ENCODE peak calls at places on chromosome 9, in five cellular contexts. One of them, this sample, is unnamed.

GRCh38 chr9:89149726-89150125 is 28.9 kb downstream of the SHC3 start:
- DNase-seq in right lobe of liver: no peak
- DNase-seq in transverse colon: no peak
- DNase-seq in IMR-90: peak
- DNase-seq in ovary: no peak
- DNase-seq in this sample: no peak

GRCh38 chr9:109975574-109976327 is 195.8 kb downstream of the PALM2AKAP2 start:
- DNase-seq in right lobe of liver: no peak
- DNase-seq in transverse colon: no peak
- DNase-seq in IMR-90: peak
- DNase-seq in ovary: no peak
- DNase-seq in this sample: no peak

GRCh38 chr9:109769250-109769649 is 10.7 kb upstream of the PALM2AKAP2 start:
- DNase-seq in ovary: no peak
- DNase-seq in right lobe of liver: no peak
- DNase-seq in transverse colon: no peak
- DNase-seq in IMR-90: no peak
- DNase-seq in this sample: no peak

GRCh38 chr9:94156549-94157407 is 72.5 kb downstream of the PTPDC1 start:
- DNase-seq in transverse colon: peak
- DNase-seq in right lobe of liver: peak
- DNase-seq in ovary: peak
- DNase-seq in IMR-90: peak
- DNase-seq in this sample: peak

GRCh38 chr9:134177624-134178393 is 13.4 kb upstream of the RNU6ATAC start:
- DNase-seq in ovary: peak
- DNase-seq in transverse colon: no peak
- DNase-seq in right lobe of liver: peak
- DNase-seq in IMR-90: no peak
- DNase-seq in this sample: peak

GRCh38 chr9:4301302-4301701 is 1.4 kb upstream of the GLIS3 start:
- DNase-seq in right lobe of liver: no peak
- DNase-seq in ovary: no peak
- DNase-seq in IMR-90: peak
- DNase-seq in transverse colon: no peak
- DNase-seq in this sample: no peak

GRCh38 chr9:684950-685340 is 156.6 kb upstream of the DMRT1 start:
- DNase-seq in right lobe of liver: no peak
- DNase-seq in IMR-90: peak
- DNase-seq in transverse colon: no peak
- DNase-seq in ovary: no peak
- DNase-seq in this sample: no peak

GRCh38 chr9:136330406-136330990 is 3.2 kb downstream of the GPSM1 start:
- DNase-seq in IMR-90: no peak
- DNase-seq in ovary: no peak
- DNase-seq in right lobe of liver: no peak
- DNase-seq in transverse colon: no peak
- DNase-seq in this sample: no peak

GRCh38 chr9:133153227-133154096 is 10.3 kb downstream of the GBGT1 start:
- DNase-seq in right lobe of liver: no peak
- DNase-seq in transverse colon: no peak
- DNase-seq in IMR-90: no peak
- DNase-seq in ovary: no peak
- DNase-seq in this sample: peak

GRCh38 chr9:110446171-110446570 is 108.5 kb upstream of the TXNDC8 start:
- DNase-seq in IMR-90: peak
- DNase-seq in right lobe of liver: no peak
- DNase-seq in ovary: no peak
- DNase-seq in transverse colon: no peak
- DNase-seq in this sample: no peak

GRCh38 chr9:98453589-98454311 is 198.3 kb upstream of the TBC1D2 start:
- DNase-seq in IMR-90: peak
- DNase-seq in ovary: no peak
- DNase-seq in right lobe of liver: no peak
- DNase-seq in transverse colon: no peak
- DNase-seq in this sample: no peak

GRCh38 chr9:24073237-24073636 is 247.2 kb upstream of the ELAVL2 start:
- DNase-seq in transverse colon: no peak
- DNase-seq in right lobe of liver: no peak
- DNase-seq in IMR-90: no peak
- DNase-seq in ovary: no peak
- DNase-seq in this sample: no peak

GRCh38 chr9:127854169-127854833 is at the start of gene ENG:
- DNase-seq in right lobe of liver: peak
- DNase-seq in IMR-90: peak
- DNase-seq in ovary: peak
- DNase-seq in transverse colon: peak
- DNase-seq in this sample: peak

GRCh38 chr9:119322137-119322695 is 47.0 kb downstream of the BRINP1 start:
- DNase-seq in IMR-90: no peak
- DNase-seq in right lobe of liver: no peak
- DNase-seq in ovary: peak
- DNase-seq in transverse colon: no peak
- DNase-seq in this sample: peak

GRCh38 chr9:138072161-138072842 is 194.7 kb downstream of the CACNA1B start:
- DNase-seq in IMR-90: no peak
- DNase-seq in ovary: no peak
- DNase-seq in right lobe of liver: no peak
- DNase-seq in transverse colon: no peak
- DNase-seq in this sample: no peak

GRCh38 chr9:135069556-135070197 is 17.8 kb upstream of the OLFM1 start:
- DNase-seq in transverse colon: peak
- DNase-seq in ovary: no peak
- DNase-seq in IMR-90: no peak
- DNase-seq in right lobe of liver: peak
- DNase-seq in this sample: no peak

GRCh38 chr9:109558718-109559151 is 60.6 kb upstream of the PTPN3 start:
- DNase-seq in right lobe of liver: no peak
- DNase-seq in IMR-90: no peak
- DNase-seq in ovary: no peak
- DNase-seq in transverse colon: no peak
- DNase-seq in this sample: no peak

GRCh38 chr9:76893395-76893932 is 12.4 kb downstream of the PRUNE2 start:
- DNase-seq in right lobe of liver: no peak
- DNase-seq in IMR-90: no peak
- DNase-seq in ovary: no peak
- DNase-seq in transverse colon: no peak
- DNase-seq in this sample: no peak

GRCh38 chr9:16871358-16872151 is 1.1 kb upstream of the BNC2 start:
- DNase-seq in ovary: peak
- DNase-seq in transverse colon: peak
- DNase-seq in IMR-90: peak
- DNase-seq in right lobe of liver: no peak
- DNase-seq in this sample: peak

GRCh38 chr9:135902655-135903357 is 4.5 kb downstream of the CAMSAP1 start:
- DNase-seq in IMR-90: no peak
- DNase-seq in ovary: no peak
- DNase-seq in transverse colon: no peak
- DNase-seq in right lobe of liver: no peak
- DNase-seq in this sample: no peak

GRCh38 chr9:7974335-7975005 is 174.9 kb upstream of the DMAC1 start:
- DNase-seq in ovary: no peak
- DNase-seq in transverse colon: no peak
- DNase-seq in right lobe of liver: no peak
- DNase-seq in IMR-90: no peak
- DNase-seq in this sample: no peak

GRCh38 chr9:129473523-129474244 is 147.2 kb downstream of the C9orf50 start:
- DNase-seq in ovary: peak
- DNase-seq in IMR-90: peak
- DNase-seq in transverse colon: no peak
- DNase-seq in right lobe of liver: no peak
- DNase-seq in this sample: peak

GRCh38 chr9:127904888-127905728 is 5.7 kb upstream of the ST6GALNAC6 start:
- DNase-seq in transverse colon: peak
- DNase-seq in right lobe of liver: no peak
- DNase-seq in ovary: peak
- DNase-seq in IMR-90: no peak
- DNase-seq in this sample: peak

GRCh38 chr9:34826999-34827538 is 117.1 kb upstream of the CCL21 start:
- DNase-seq in IMR-90: no peak
- DNase-seq in ovary: no peak
- DNase-seq in right lobe of liver: no peak
- DNase-seq in transverse colon: no peak
- DNase-seq in this sample: no peak

GRCh38 chr9:5430912-5431311 is 6.8 kb downstream of the PLGRKT start:
- DNase-seq in transverse colon: no peak
- DNase-seq in IMR-90: no peak
- DNase-seq in ovary: no peak
- DNase-seq in right lobe of liver: no peak
- DNase-seq in this sample: no peak
- TF ChIP-seq POLR2A in transverse colon: no peak
- TF ChIP-seq POLR2A in IMR-90: no peak
- TF ChIP-seq POLR2A in ovary: no peak
- TF ChIP-seq POLR2A in right lobe of liver: no peak
- TF ChIP-seq POLR2A in this sample: no peak

GRCh38 chr9:20170122-20170521 is 381.3 kb upstream of the SLC24A2 start:
- DNase-seq in right lobe of liver: no peak
- DNase-seq in IMR-90: no peak
- DNase-seq in transverse colon: no peak
- DNase-seq in ovary: no peak
- DNase-seq in this sample: no peak
- H3K27ac ChIP-seq in right lobe of liver: no peak
- H3K27ac ChIP-seq in IMR-90: no peak
- H3K27ac ChIP-seq in transverse colon: no peak
- H3K27ac ChIP-seq in ovary: no peak
- H3K27ac ChIP-seq in this sample: no peak

DNA sequence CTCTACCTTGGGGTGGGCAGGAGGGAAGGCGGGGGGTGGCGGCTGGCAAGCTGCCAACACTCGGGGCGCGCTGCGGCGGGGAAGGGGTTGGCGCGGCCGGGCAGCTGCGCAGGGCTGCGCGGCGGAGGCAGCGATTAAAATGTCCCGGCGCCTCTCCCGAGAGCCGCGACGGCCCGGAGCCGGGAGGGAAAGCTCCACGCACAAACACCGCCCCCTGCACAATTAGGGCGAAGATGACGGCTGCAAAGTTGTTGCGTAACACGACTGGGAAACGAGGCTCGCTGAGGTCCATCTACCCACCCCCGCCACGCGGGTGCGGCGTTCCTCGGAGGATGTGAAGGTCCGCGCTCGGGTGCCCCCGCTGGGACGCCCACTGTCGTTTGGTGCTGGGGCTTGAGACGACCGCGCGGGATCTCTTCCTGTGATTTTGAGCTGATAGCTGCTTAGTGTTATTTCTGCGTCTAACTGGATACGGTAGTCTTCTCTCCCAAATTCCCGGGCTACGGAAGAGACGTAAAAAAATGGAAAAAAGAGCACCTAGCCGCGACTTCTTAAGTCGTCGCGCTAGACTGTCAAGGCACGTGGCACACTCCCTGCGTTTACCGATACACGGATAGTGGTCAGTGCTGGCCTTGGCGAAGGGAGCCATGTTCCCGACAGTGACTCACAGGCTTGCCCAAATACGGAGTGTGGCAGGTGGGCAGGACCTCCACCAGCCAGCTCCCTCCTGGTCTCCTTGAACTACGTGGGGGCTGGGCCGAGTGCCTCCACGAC is 958 bp upstream of the NFIL3 start:
- DNase-seq in transverse colon: peak
- DNase-seq in right lobe of liver: peak
- DNase-seq in IMR-90: peak
- DNase-seq in ovary: peak
- DNase-seq in this sample: peak
- TF ChIP-seq CTCF in transverse colon: no peak
- TF ChIP-seq CTCF in right lobe of liver: no peak
- TF ChIP-seq CTCF in IMR-90: peak
- TF ChIP-seq CTCF in ovary: peak
- TF ChIP-seq CTCF in this sample: peak

DNA sequence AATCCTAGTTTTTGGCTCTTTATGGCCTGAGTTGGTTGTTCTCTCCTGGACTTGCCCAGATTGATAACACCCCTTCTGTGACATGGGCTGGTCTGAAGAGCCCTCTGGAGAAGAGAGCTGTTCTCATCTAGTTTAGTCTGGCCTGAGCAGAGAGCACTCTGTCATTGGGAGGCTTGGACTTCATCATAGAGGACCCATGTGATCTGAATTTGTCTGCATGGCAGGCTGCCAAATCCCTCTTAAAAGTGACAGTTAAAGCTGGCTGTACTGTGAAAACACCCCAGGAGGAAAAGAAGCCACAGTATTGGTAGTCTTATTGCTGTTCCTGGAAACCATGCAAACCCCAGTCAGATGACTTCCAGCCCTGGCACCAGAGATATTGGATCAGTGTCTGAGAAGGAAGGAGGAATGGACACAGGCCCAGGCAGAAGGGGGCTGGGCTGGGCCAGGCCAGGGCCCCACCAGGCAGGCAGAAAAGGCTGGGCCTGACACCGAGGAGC is 3.7 kb upstream of the WDR31 start:
- DNase-seq in transverse colon: peak
- DNase-seq in ovary: peak
- DNase-seq in IMR-90: no peak
- DNase-seq in right lobe of liver: peak
- DNase-seq in this sample: peak
- TF ChIP-seq POLR2A in transverse colon: no peak
- TF ChIP-seq POLR2A in ovary: no peak
- TF ChIP-seq POLR2A in IMR-90: no peak
- TF ChIP-seq POLR2A in right lobe of liver: no peak
- TF ChIP-seq POLR2A in this sample: no peak